ENCODE peak calls at places on chromosomes 2 and 18, in four cellular contexts. B is NCI-H1417, K is foreskin keratinocyte, W is heart right ventricle. C is an unnamed sample.

GRCh38 chr2:71546777-71547281 is 93.5 kb downstream of the DYSF start:
- DNase-seq in W (no peak), B (no peak), K (no peak), C (no peak)

GRCh38 chr2:71526131-71526530 is 72.8 kb downstream of the DYSF start:
- DNase-seq in K (no peak), W (no peak), B (no peak), C (no peak)

GRCh38 chr18:49486959-49487710 is at the start of gene C18orf32:
- DNase-seq in B (peak; percentile 97), W (peak; percentile 96), K (peak; percentile 80), C (peak; percentile 94)

GRCh38 chr2:47803363-47803762 is 20.4 kb downstream of the MSH6 start:
- DNase-seq in W (no peak), K (no peak), B (peak; percentile 33), C (no peak)

GRCh38 chr2:136006658-136007057 is 21.2 kb upstream of the DARS1 start:
- DNase-seq in K (no peak), W (no peak), B (no peak), C (no peak)

GRCh38 chr2:239290618-239291504 is 110.0 kb downstream of the HDAC4 start:
- DNase-seq in W (no peak), K (peak; percentile 59), B (peak; percentile 91), C (no peak)

GRCh38 chr2:218284106-218284811 is 8.0 kb downstream of the TMBIM1 start:
- DNase-seq in W (no peak), K (no peak), B (no peak), C (no peak)

GRCh38 chr18:12287131-12287681 is 20.8 kb upstream of the TUBB6 start:
- DNase-seq in K (no peak), W (no peak), B (peak; percentile 52), C (no peak)

GRCh38 chr18:8657050-8657820 is 48.0 kb downstream of the RAB12 start:
- DNase-seq in K (no peak), W (no peak), B (peak; percentile 77), C (no peak)

C was measured in H4.